ENCODE peak calls at places on chromosomes 7 and 10, in nine cellular contexts. T is colonic mucosa, G is NCI-H1417 treated with DMSO at 0.1 percent for 48 hours, L is A172, A is mesendoderm, E is AG04450, S is NB4, P is A549, H is fibroblast of pulmonary artery. M is an unnamed sample.

GRCh38 chr7:31734456-31734855 is 47.4 kb downstream of the PPP1R17 start:
- DNase-seq in T (no peak), G (no peak), L (peak; percentile 25), A (no peak), E (no peak), S (no peak), P (no peak), H (peak; percentile 10), M (no peak)

GRCh38 chr7:157867685-157868305 is 531.0 kb downstream of the DNAJB6 start:
- DNase-seq in T (no peak), G (no peak), L (no peak), A (no peak), E (no peak), S (no peak), P (no peak), H (no peak), M (no peak)

GRCh38 chr10:63057509-63057908 is 75.6 kb upstream of the NRBF2 start:
- DNase-seq in T (no peak), G (no peak), L (no peak), A (peak; percentile 41), E (no peak), S (no peak), P (no peak), H (no peak), M (no peak)

GRCh38 chr10:25492680-25493079 is 317.9 kb downstream of the GPR158 start:
- DNase-seq in T (no peak), G (no peak), L (no peak), A (no peak), E (no peak), S (no peak), P (no peak), H (no peak), M (no peak)

GRCh38 chr10:73623056-73623455 is 18.2 kb downstream of the MYOZ1 start:
- DNase-seq in T (no peak), G (no peak), L (no peak), A (no peak), E (no peak), S (no peak), P (no peak), H (no peak), M (no peak)

GRCh38 chr7:111364413-111364812 is 197.9 kb downstream of the IMMP2L start:
- DNase-seq in T (no peak), G (no peak), L (peak; percentile 30), A (no peak), E (peak; percentile 42), S (no peak), P (peak; percentile 47), H (peak; percentile 17), M (no peak)

GRCh38 chr7:14858410-14858809 is 44.1 kb downstream of the DGKB start:
- DNase-seq in T (no peak), G (peak; percentile 76), L (no peak), A (no peak), E (no peak), S (no peak), P (no peak), H (no peak), M (peak; percentile 29)

GRCh38 chr10:45294681-45295080 is 20.7 kb downstream of the OR13A1 start:
- DNase-seq in T (no peak), G (no peak), L (no peak), A (no peak), E (no peak), S (no peak), P (no peak), H (no peak), M (no peak)

GRCh38 chr10:48745662-48746245 is 61.1 kb downstream of the WDFY4 start:
- DNase-seq in T (no peak), G (no peak), L (no peak), A (peak; percentile 69), E (no peak), S (no peak), P (no peak), H (no peak), M (peak; percentile 14)

GRCh38 chr10:24552346-24553016 is 171.2 kb downstream of the ARHGAP21 start:
- DNase-seq in T (peak; percentile 92), G (no peak), L (no peak), A (peak; percentile 96), E (no peak), S (peak; percentile 4), P (peak; percentile 58), H (no peak), M (peak; percentile 11)

GRCh38 chr7:46156039-46156438 is 235.0 kb upstream of the IGFBP3 start:
- DNase-seq in T (no peak), G (no peak), L (no peak), A (no peak), E (no peak), S (peak; percentile 25), P (no peak), H (no peak), M (no peak)

GRCh38 chr10:78218833-78219490 is 185.3 kb downstream of the RPS24 start:
- DNase-seq in T (no peak), G (peak; percentile 68), L (no peak), A (no peak), E (no peak), S (no peak), P (no peak), H (no peak), M (no peak)

GRCh38 chr10:102642553-102643345 is 1.5 kb upstream of the TRIM8 start:
- DNase-seq in T (peak; percentile 70), G (no peak), L (no peak), A (no peak), E (no peak), S (peak; percentile 70), P (peak; percentile 47), H (peak; percentile 81), M (peak; percentile 29)